ENCODE peak calls at places on chromosomes 4 and X, in four cellular contexts. W is neural progenitor cell, J is HepG2, G is HCT116. T is an unnamed sample.

GRCh38 chr4:42570221-42570620 is 86.7 kb downstream of the ATP8A1 start:
- DNase-seq in G (no peak), W (peak; percentile 78), J (no peak), T (no peak)

GRCh38 chrX:154718607-154719006 is 32.3 kb downstream of the GAB3 start:
- DNase-seq in J (no peak), W (no peak), G (no peak), T (no peak)

GRCh38 chr4:101983835-101984234 is 193.3 kb downstream of the BANK1 start:
- DNase-seq in J (no peak), W (no peak), G (no peak), T (no peak)

GRCh38 chr4:54746228-54746627 is 88.5 kb downstream of the KIT start:
- DNase-seq in G (no peak), J (no peak), W (no peak), T (no peak)

GRCh38 chrX:15373986-15374385 is 10.2 kb downstream of the VEGFD start:
- DNase-seq in W (no peak), G (no peak), J (no peak), T (no peak)

GRCh38 chr4:917992-918391 is 14.1 kb downstream of the GAK start:
- DNase-seq in G (no peak), W (no peak), J (no peak), T (no peak)

GRCh38 chr4:180840142-180840541 is 1403.1 kb upstream of the TENM3 start:
- DNase-seq in J (no peak), G (no peak), W (peak; percentile 19), T (no peak)

GRCh38 chrX:64186974-64187761 is 18.3 kb downstream of the AMER1 start:
- DNase-seq in G (no peak), J (no peak), W (no peak), T (no peak)

GRCh38 chr4:30763337-30763736 is 43.2 kb downstream of the PCDH7 start:
- DNase-seq in G (no peak), W (no peak), J (no peak), T (no peak)

GRCh38 chr4:5747746-5748365 is 36.9 kb downstream of the EVC start:
- DNase-seq in W (no peak), J (no peak), G (no peak), T (no peak)

GRCh38 chrX:2628751-2629315 is 62.3 kb upstream of the CD99 start:
- DNase-seq in J (peak; percentile 52), G (no peak), W (no peak), T (no peak)

GRCh38 chrX:119673336-119673735 is 19.6 kb downstream of the SEPTIN6 start:
- DNase-seq in J (no peak), G (no peak), W (no peak), T (no peak)

GRCh38 chr4:57424231-57424897 is 314.2 kb upstream of the IGFBP7 start:
- DNase-seq in G (no peak), W (no peak), J (no peak), T (no peak)

GRCh38 chr4:101205878-101206277 is 141.4 kb downstream of the PPP3CA start:
- DNase-seq in J (no peak), W (no peak), G (no peak), T (no peak)

GRCh38 chrX:20620301-20620700 is 353.6 kb upstream of the RPS6KA3 start:
- DNase-seq in G (peak; percentile 13), J (no peak), W (no peak), T (no peak)

GRCh38 chr4:70666369-70666768 is at the start of gene JCHAIN:
- DNase-seq in G (no peak), J (no peak), W (no peak), T (no peak)

DNA sequence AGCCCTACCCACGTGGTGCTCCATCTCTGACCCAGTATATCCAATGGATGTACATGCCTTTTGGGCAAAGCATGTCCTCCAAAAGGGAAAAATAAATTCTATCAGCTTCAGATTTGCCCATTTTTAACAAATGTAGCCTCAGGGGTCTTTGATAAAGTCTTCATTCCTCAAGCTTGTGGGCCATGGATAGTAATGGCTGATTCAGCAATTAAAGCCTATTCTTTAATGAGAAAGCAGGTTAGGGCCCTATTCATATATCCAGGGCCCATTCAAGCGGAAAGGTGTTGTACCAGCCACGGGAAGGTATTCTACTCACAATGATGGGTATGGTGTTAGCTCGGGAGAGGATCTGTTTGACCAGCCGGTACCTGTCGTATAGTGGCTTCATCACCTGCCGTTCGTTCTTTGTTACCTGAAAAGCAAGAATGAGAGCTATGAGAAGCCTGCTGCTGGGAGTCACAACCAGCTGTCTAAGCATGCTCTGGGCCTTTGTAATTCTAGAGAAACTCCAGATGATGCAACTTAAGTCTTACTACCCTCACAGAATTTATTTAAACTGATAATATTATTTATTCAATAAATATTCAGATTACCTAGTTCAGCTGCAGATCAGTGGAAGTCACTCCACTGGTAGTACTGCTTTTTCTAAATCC is 41.2 kb upstream of the NAP1L5 start:
- DNase-seq in W (no peak), G (no peak), J (no peak), T (no peak)
- H3K9ac ChIP-seq in W (no peak overlapping the region), G (no peak overlapping the region), J (no peak overlapping the region), T (no peak overlapping the region)

DNA sequence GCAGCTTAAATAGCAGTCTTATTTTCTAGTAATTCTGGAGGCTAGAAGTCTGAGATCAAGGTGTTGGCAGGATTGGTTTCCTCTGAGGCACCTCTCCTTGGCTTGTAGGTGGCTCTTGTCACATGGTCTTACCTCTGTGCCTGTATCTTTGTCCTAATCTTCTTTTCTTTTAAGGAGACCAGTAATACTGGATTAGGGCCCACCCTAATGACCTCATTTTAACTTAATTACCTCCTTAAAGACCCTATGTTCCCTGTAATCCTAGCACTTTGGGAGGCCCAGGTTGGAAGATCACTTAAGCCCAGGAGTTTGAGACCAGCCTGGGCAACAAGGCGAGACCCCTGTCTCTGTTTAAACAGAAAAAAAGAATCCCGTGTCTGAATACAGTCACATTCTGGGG is 38.9 kb downstream of the ARHGAP10 start:
- DNase-seq in W (no peak), G (no peak), J (no peak), T (no peak)
- H3K4me1 ChIP-seq in W (peaks cover 26% of the 10 kb centered on the region), G (peaks cover 8% of the 10 kb centered on the region), J (no peaks in the 10 kb centered on the region), T (no peaks in the 10 kb centered on the region)

DNA sequence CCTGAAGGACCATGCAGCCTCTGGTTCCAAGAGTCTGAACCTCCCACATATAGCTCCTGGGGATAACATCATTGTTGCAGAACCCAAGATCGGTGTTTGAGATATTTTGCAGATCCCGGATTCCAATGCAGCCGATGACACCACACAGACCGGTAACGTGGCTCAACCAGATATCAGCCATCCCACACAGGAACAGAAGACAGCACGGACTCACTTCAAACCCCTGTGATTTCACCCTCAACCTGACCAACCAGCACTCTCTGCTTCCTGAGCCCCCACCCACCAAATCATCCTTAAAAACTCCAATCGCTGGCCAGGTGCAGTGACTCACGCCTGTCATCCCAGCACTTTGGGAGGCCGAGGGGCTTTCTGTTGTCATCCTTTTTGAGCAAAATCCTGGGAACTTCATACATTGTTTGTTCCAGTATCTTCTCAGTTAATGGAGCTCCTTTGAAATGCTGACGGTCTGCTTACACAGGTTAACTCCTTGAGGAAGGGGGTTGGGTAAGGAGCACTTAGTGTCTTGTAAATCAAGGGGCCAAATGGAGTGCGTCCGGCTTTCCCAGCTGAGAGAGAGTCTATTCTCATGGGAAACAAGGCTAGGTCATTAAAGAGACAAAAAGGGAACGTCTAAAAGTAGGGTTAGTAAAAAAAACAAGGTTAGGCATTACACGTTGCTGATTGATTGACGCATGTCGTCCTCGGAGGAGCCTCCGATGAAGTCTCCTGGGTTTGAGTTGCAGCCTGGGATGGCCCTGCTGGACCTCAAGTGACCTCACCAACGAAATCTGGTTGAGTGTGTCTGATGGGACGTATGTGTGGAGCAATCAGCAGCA is 230.4 kb downstream of the CRLF2 start:
- DNase-seq in W (no peak), J (no peak), G (no peak), T (no peak)
- TF ChIP-seq CTCF in W (no peak), J (no peak), G (no peak), T (no peak)

DNA sequence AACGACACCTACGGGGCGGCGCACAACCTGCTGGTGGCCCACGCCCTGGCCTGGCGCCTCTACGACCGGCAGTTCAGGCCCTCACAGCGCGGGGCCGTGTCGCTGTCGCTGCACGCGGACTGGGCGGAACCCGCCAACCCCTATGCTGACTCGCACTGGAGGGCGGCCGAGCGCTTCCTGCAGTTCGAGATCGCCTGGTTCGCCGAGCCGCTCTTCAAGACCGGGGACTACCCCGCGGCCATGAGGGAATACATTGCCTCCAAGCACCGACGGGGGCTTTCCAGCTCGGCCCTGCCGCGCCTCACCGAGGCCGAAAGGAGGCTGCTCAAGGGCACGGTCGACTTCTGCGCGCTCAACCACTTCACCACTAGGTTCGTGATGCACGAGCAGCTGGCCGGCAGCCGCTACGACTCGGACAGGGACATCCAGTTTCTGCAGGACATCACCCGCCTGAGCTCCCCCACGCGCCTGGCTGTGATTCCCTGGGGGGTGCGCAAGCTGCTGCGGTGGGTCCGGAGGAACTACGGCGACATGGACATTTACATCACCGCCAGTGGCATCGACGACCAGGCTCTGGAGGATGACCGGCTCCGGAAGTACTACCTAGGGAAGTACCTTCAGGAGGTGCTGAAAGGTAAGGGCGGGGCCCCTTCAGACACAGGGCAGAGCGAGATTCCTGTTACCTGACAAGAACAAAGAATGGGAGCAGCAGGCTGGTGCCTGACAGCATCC is 11.7 kb downstream of the RPL9 start:
- DNase-seq in G (no peak), W (peak; percentile 49), J (no peak), T (peak; percentile 78)
- H3K9ac ChIP-seq in G (no peak overlapping the region), W (no peak overlapping the region), J (no peak overlapping the region), T (peak overlapping the region; percentile 76)

GRCh38 chr4:77451530-77451929 is 154.1 kb upstream of the CXCL13 start:
- DNase-seq in J (no peak), W (no peak), G (no peak), T (no peak)

GRCh38 chr4:77449996-77450395 is 155.6 kb upstream of the CXCL13 start:
- DNase-seq in J (no peak), W (no peak), G (no peak), T (no peak)

GRCh38 chr4:77446611-77447010 is 159.0 kb upstream of the CXCL13 start:
- DNase-seq in G (no peak), W (no peak), J (no peak), T (no peak)

GRCh38 chr4:77445846-77446245 is 159.8 kb upstream of the CXCL13 start:
- DNase-seq in J (no peak), G (no peak), W (no peak), T (no peak)

DNA sequence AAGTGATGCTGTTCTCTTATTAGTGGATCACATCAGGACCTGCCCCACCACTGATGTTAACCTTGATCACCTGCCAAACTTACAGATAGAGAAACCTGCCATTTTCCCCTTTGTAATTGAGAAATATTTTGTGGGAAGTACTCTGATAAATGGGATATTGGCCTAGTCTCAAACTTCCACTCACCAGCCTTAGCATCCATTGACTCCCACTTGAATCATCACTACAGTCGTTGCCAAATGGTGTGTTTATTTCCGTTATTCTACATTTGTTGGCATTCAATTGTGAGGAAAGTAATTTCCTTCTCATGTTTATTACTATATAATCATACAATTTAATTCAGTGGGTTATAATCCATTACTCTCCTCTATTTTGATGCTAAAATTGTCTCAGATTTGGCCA is 156.5 kb upstream of the CXCL13 start:
- DNase-seq in G (no peak), W (no peak), J (no peak), T (no peak)
- H3K4me1 ChIP-seq in G (no peaks in the 10 kb centered on the region), W (no peaks in the 10 kb centered on the region), J (no peaks in the 10 kb centered on the region), T (no peaks in the 10 kb centered on the region)

GRCh38 chrX:65667503-65668355 is at the start of gene MSN:
- DNase-seq in J (no peak), G (no peak), W (peak; percentile 68), T (peak; percentile 68)
- TF ChIP-seq CTCF in J (no peak), G (no peak), W (peak; percentile 43), T (no peak)